ENCODE peak calls at places on chromosomes 16 and 17, in seven cellular contexts. C is gastrocnemius medialis, R is nephron progenitor cell, H is ascending aorta, Q is cardiac muscle cell, U is A549, O is GM20000. N is an unnamed sample.
A peak's percentile ranks its signal among the peaks of the same experiment; 100 is the strongest.

GRCh38 chr16:79264237-79265104 is 336.1 kb downstream of the MAF start:
- DNase-seq in R (no peak), H (no peak), C (no peak), Q (no peak), O (no peak), U (no peak), N (no peak)

GRCh38 chr16:8986818-8987191 is 23.1 kb upstream of the USP7 start:
- DNase-seq in U (no peak), R (no peak), C (no peak), O (no peak), Q (no peak), H (no peak), N (no peak)

GRCh38 chr16:1834096-1834495 is 7.1 kb downstream of the FAHD1 start:
- DNase-seq in U (no peak), C (no peak), H (no peak), R (no peak), O (no peak), Q (no peak), N (no peak)

GRCh38 chr17:41571561-41572434 is at the start of gene KRT9:
- DNase-seq in O (no peak), U (no peak), R (peak; percentile 51), C (no peak), H (no peak), Q (no peak), N (no peak)

GRCh38 chr17:19401321-19402010 is 9.6 kb upstream of the RNF112 start:
- DNase-seq in C (no peak), Q (no peak), U (no peak), H (no peak), R (no peak), O (no peak), N (no peak)

GRCh38 chr17:66518677-66519076 is 216.3 kb downstream of the PRKCA start:
- DNase-seq in C (no peak), R (no peak), U (no peak), Q (peak; percentile 23), H (no peak), O (no peak), N (no peak)

GRCh38 chr16:22188267-22188594 is 17.8 kb upstream of the EEF2K start:
- DNase-seq in R (no peak), H (no peak), Q (no peak), O (no peak), C (no peak), U (no peak), N (no peak)

GRCh38 chr17:37494401-37494831 is 4.7 kb downstream of the DUSP14 start:
- DNase-seq in O (no peak), Q (peak; percentile 47), U (no peak), H (no peak), C (no peak), R (no peak), N (no peak)

GRCh38 chr17:59840329-59840907 is 52.3 kb downstream of the TUBD1 start:
- DNase-seq in C (no peak), U (no peak), R (no peak), Q (peak; percentile 71), H (no peak), O (no peak), N (no peak)

GRCh38 chr17:71057448-71057847 is 888.1 kb downstream of the KCNJ2 start:
- DNase-seq in O (no peak), H (no peak), U (no peak), C (no peak), Q (no peak), R (no peak), N (no peak)

GRCh38 chr17:17591408-17592265 is at the start of gene PEMT:
- DNase-seq in H (peak; percentile 99), R (peak; percentile 90), O (peak; percentile 97), Q (peak; percentile 99), U (peak; percentile 96), C (peak; percentile 97), N (peak; percentile 82)

GRCh38 chr17:81685108-81685507 is 1.3 kb downstream of the HGS start:
- DNase-seq in R (no peak), H (no peak), O (no peak), C (no peak), U (peak; percentile 76), Q (peak; percentile 29), N (no peak)

GRCh38 chr16:12531937-12532336 is 271.8 kb downstream of the CPPED1 start:
- DNase-seq in H (no peak), C (no peak), Q (no peak), O (no peak), U (no peak), R (no peak), N (no peak)

GRCh38 chr16:58264961-58265479 is 29.8 kb downstream of the PRSS54 start:
- DNase-seq in C (no peak), U (peak; percentile 44), R (no peak), Q (peak; percentile 46), H (no peak), O (no peak), N (no peak)

GRCh38 chr16:23434380-23434779 is 18.6 kb downstream of the COG7 start:
- DNase-seq in O (peak; percentile 76), H (no peak), Q (peak; percentile 84), R (peak; percentile 22), C (peak; percentile 20), U (peak; percentile 33), N (no peak)

GRCh38 chr17:33072421-33073175 is 81.0 kb downstream of the SPACA3 start:
- DNase-seq in C (no peak), U (no peak), H (no peak), R (no peak), Q (no peak), O (no peak), N (no peak)

GRCh38 chr16:3173892-3174617 is 13.9 kb upstream of the OR1F1 start:
- DNase-seq in U (peak; percentile 76), C (no peak), Q (no peak), O (peak; percentile 65), H (no peak), R (peak; percentile 74), N (no peak)
- TF ChIP-seq CTCF in U (peak; percentile 61), C (no peak), Q (peak; percentile 50), O (peak; percentile 59), H (no peak), R (peak; percentile 47), N (peak; percentile 50)

DNA sequence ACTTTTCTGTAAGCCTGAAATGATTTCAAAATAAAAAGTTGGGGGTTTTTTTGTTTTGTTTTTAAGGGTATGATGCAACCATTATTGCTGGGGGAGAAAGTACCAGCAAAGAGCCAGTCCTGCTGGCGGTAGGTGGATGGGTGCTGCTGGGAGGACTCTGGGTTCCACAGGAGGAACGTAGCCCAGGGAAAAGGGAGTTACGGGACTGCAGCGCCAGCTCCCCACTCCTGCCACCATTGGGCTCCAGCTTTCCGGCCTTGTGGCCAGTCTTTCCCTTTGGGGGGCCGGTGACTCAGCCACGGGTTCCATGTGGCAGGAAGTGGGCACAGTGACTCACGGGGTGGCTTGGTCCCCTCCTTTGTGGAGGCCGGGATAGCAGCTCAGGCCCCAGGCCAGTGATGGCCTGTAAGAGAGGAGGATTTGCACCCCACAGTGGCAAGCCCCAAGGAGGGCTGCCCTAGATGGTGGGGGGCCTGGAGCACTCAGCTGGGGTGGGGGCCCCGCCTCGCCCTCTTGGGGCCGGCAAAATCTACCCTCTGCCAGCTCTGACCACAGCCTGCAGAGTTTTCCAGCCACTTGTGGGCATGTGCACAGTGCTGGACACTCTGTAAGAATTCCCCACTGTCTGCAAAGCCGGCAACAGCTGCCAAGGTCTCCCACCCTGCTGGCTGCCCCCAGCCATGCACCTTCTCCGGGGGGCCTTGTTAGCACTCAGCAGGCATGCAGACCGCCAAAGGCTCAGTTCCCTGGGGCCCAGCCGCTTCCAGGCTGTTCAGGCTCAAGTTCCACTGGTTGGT is 30.4 kb downstream of the SOCS3 start:
- DNase-seq in U (no peak), H (no peak), C (no peak), R (no peak), Q (peak; percentile 72), O (no peak), N (no peak)
- TF ChIP-seq CTCF in U (no peak), H (no peak), C (no peak), R (no peak), Q (peak; percentile 3), O (no peak), N (no peak)

GRCh38 chr16:3762080-3762750 is 44.9 kb upstream of the TRAP1 start:
- DNase-seq in R (no peak), O (no peak), C (no peak), Q (no peak), U (no peak), H (peak; percentile 40), N (no peak)

GRCh38 chr16:3761375-3762079 is 44.2 kb upstream of the TRAP1 start:
- DNase-seq in Q (no peak), H (peak; percentile 37), R (no peak), U (no peak), C (no peak), O (no peak), N (no peak)

GRCh38 chr16:3756113-3756512 is 38.8 kb upstream of the TRAP1 start:
- DNase-seq in Q (no peak), H (no peak), C (no peak), R (no peak), O (no peak), U (no peak), N (no peak)

GRCh38 chr16:3760518-3760917 is 43.2 kb upstream of the TRAP1 start:
- DNase-seq in U (no peak), R (no peak), Q (no peak), C (no peak), H (peak; percentile 30), O (no peak), N (no peak)

DNA sequence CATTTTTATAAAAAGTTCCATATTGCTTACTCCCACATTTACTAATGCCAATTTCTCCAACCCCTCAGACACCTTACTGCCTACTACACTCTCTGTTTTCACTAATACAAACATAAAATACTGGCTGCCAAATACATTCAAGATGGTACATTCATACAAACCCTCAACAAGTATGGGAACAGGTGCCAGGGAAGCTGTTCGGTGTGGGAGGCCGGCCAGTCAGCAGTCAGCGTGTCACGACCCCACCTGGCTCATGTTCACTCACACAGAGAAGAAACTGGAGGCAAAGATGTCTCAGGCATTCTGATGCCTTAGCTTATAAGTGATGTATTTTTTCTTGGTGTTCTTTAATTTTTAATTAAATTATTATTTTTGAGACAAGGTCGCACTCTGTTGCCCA is 42.4 kb upstream of the TRAP1 start:
- DNase-seq in O (no peak), Q (no peak), C (no peak), H (peak; percentile 33), R (no peak), U (no peak), N (no peak)
- TF ChIP-seq CTCF in O (no peak), Q (no peak), C (no peak), H (no peak), R (no peak), U (no peak), N (no peak)

DNA sequence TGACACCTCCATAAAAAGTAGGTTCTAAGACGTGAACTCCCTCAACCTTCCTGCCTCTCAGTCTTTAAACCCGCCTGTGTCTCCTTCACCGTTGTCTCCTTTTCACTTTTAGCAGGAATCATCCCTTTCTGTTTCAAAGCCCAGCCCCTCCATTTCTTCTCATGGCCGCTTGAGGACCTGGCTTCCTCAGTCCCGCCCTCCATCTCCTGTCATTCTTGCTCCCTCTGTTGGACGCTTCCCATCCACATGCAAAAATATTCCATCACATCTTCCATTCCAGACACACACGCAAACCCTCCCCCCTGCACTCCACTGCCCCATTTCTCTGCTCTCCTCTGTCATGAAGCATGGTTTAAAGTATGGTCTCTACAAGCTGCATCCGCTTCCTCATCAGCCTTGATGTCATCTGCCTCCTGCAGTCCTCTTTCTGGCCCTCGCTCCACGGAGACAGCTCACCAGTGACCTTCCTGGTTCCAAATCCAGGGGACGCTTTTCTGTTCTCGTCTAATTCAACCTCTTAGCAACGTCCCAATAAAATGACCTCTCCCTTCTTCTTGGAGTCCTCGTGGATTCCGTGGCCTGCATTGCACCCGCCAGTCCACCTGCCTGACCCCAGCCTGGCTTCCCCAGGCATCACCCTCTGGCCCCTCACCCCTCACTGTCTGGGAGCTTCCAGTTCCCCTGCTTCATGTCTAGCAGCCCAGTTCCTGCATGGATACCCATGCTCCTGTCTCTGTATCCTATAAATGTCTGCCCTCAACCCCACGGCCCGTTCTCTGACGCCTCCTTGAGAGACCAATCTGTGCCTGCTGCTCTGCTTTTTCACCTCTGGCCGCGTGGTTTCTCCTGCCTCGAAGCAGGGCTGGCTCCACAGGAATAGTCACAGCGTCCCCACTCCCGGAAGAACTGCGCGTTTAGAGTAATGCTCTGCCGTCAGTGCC is 26.2 kb downstream of the ANKRD40 start:
- DNase-seq in R (no peak), H (no peak), Q (peak; percentile 87), U (peak; percentile 86), C (no peak), O (no peak), N (no peak)
- TF ChIP-seq CTCF in R (peak; percentile 11), H (peak; percentile 54), Q (peak; percentile 75), U (peak; percentile 66), C (no peak), O (no peak), N (peak; percentile 42)

N was measured in progenitor cell of endocrine pancreas.